ENCODE peak calls at places on chromosomes 4 and X, in seven cellular contexts. Y is HT1080, I is fibroblast of mammary gland, K is ecto neural progenitor cell, Q is iPS-NIHi11, R is Daoy, W is NCI-H1092 treated with DMSO at 0.1 percent for 48 hours. M is an unnamed sample.

GRCh38 chr4:184807797-184808718 is 17.7 kb downstream of the ACSL1 start:
- DNase-seq in Y (peak), I (peak), K (peak), Q (peak), R (peak), W (peak), M (no peak)

GRCh38 chr4:47824844-47825243 is 13.0 kb downstream of the CORIN start:
- DNase-seq in Y (no peak), I (no peak), K (peak), Q (no peak), R (no peak), W (peak), M (no peak)

GRCh38 chr4:41145571-41146078 is 68.7 kb downstream of the APBB2 start:
- DNase-seq in Y (peak), I (peak), K (no peak), Q (no peak), R (peak), W (no peak), M (no peak)

GRCh38 chr4:2046031-2046961 is 12.8 kb upstream of the NAT8L start:
- DNase-seq in Y (no peak), I (no peak), K (no peak), Q (peak), R (peak), W (no peak), M (no peak)

GRCh38 chr4:125306112-125306511 is 8.6 kb upstream of the FAT4 start:
- DNase-seq in Y (no peak), I (no peak), K (no peak), Q (no peak), R (no peak), W (no peak), M (no peak)

GRCh38 chr4:74366367-74366891 is 1.5 kb downstream of the EREG start:
- DNase-seq in Y (no peak), I (no peak), K (no peak), Q (no peak), R (no peak), W (no peak), M (no peak)

GRCh38 chr4:180521181-180521580 is 1722.0 kb upstream of the TENM3 start:
- DNase-seq in Y (peak), I (no peak), K (no peak), Q (no peak), R (no peak), W (no peak), M (no peak)

GRCh38 chr4:37471971-37472370 is 214.2 kb downstream of the RELL1 start:
- DNase-seq in Y (no peak), I (no peak), K (no peak), Q (no peak), R (peak), W (no peak), M (no peak)

GRCh38 chrX:13396887-13397286 is 77.0 kb upstream of the ATXN3L start:
- DNase-seq in Y (peak), I (peak), K (no peak), Q (no peak), R (no peak), W (no peak), M (no peak)